ENCODE peak calls at places on chromosomes 12 and 14, in ten cellular contexts. M is occipital lobe; S is small intestine; Y is KG1; K is naive thymus-derived CD4-positive, alpha-beta T cell; R is T-helper 1 cell; Q is cardiac muscle cell; F is HFF-Myc; I is Right ventricle myocardium inferior; P is COR-L47. B is an unnamed sample.

GRCh38 chr12:21528953-21529352 is 2.9 kb downstream of the SPX start:
- DNase-seq in M (no peak), S (no peak), Y (no peak), K (no peak), R (no peak), Q (no peak), F (no peak), I (no peak), P (no peak), B (no peak)

GRCh38 chr14:103118019-103118662 is 5.1 kb upstream of the TNFAIP2 start:
- DNase-seq in M (no peak), S (no peak), Y (no peak), K (no peak), R (no peak), Q (no peak), F (no peak), I (peak; percentile 92), P (no peak), B (peak; percentile 61)

GRCh38 chr12:22477166-22477893 is 67.0 kb downstream of the C2CD5 start:
- DNase-seq in M (no peak), S (no peak), Y (no peak), K (no peak), R (no peak), Q (no peak), F (peak; percentile 5), I (no peak), P (no peak), B (peak; percentile 35)

GRCh38 chr12:130457215-130457614 is 119.5 kb downstream of the PIWIL1 start:
- DNase-seq in M (no peak), S (no peak), Y (no peak), K (no peak), R (no peak), Q (no peak), F (no peak), I (no peak), P (no peak), B (no peak)

GRCh38 chr12:42759622-42760273 is 170.2 kb upstream of the PRICKLE1 start:
- DNase-seq in M (no peak), S (no peak), Y (no peak), K (no peak), R (no peak), Q (no peak), F (no peak), I (peak; percentile 86), P (no peak), B (no peak)

GRCh38 chr14:30608533-30609006 is 13.5 kb upstream of the SCFD1 start:
- DNase-seq in M (no peak), S (peak; percentile 80), Y (no peak), K (no peak), R (no peak), Q (no peak), F (no peak), I (no peak), P (no peak), B (peak; percentile 39)

GRCh38 chr12:124753230-124753595 is 110.5 kb downstream of the SCARB1 start:
- DNase-seq in M (no peak), S (no peak), Y (no peak), K (no peak), R (no peak), Q (no peak), F (no peak), I (peak; percentile 46), P (no peak), B (no peak)

GRCh38 chr14:85233756-85234545 is 296.0 kb upstream of the FLRT2 start:
- DNase-seq in M (no peak), S (no peak), Y (no peak), K (no peak), R (no peak), Q (no peak), F (peak; percentile 69), I (no peak), P (no peak), B (peak; percentile 82)

GRCh38 chr12:75366629-75367028 is 24.3 kb upstream of the GLIPR1L2 start:
- DNase-seq in M (no peak), S (no peak), Y (no peak), K (no peak), R (no peak), Q (no peak), F (no peak), I (no peak), P (no peak), B (no peak)

GRCh38 chr12:31517994-31518393 is 72.9 kb downstream of the DENND5B start:
- DNase-seq in M (no peak), S (no peak), Y (no peak), K (no peak), R (no peak), Q (peak; percentile 7), F (no peak), I (no peak), P (no peak), B (no peak)

GRCh38 chr12:93982847-93983315 is 165.5 kb upstream of the PLXNC1 start:
- DNase-seq in M (peak; percentile 26), S (no peak), Y (no peak), K (peak; percentile 30), R (no peak), Q (no peak), F (peak; percentile 50), I (no peak), P (peak; percentile 91), B (peak; percentile 71)

GRCh38 chr12:115763982-115764621 is 513.4 kb downstream of the MED13L start:
- DNase-seq in M (no peak), S (no peak), Y (no peak), K (no peak), R (no peak), Q (no peak), F (peak; percentile 79), I (no peak), P (no peak), B (no peak)

GRCh38 chr12:22060261-22060660 is 14.2 kb downstream of the CMAS start:
- DNase-seq in M (no peak), S (no peak), Y (no peak), K (no peak), R (no peak), Q (no peak), F (no peak), I (no peak), P (no peak), B (no peak)

GRCh38 chr14:92447416-92448197 is 66.0 kb upstream of the RIN3 start:
- DNase-seq in M (no peak), S (no peak), Y (no peak), K (no peak), R (no peak), Q (no peak), F (no peak), I (no peak), P (no peak), B (no peak)

GRCh38 chr12:47088021-47088944 is 8.5 kb upstream of the AMIGO2 start:
- DNase-seq in M (no peak), S (peak; percentile 26), Y (no peak), K (no peak), R (no peak), Q (peak; percentile 15), F (no peak), I (no peak), P (peak; percentile 87), B (peak; percentile 90)

GRCh38 chr14:22296722-22297121 is 292.3 kb downstream of the DAD1 start:
- DNase-seq in M (no peak), S (no peak), Y (no peak), K (no peak), R (no peak), Q (no peak), F (peak; percentile 36), I (no peak), P (no peak), B (no peak)

GRCh38 chr12:6167327-6168280 is 32.6 kb upstream of the CD9 start:
- DNase-seq in M (no peak), S (peak; percentile 80), Y (peak; percentile 82), K (no peak), R (no peak), Q (no peak), F (peak; percentile 86), I (no peak), P (no peak), B (peak; percentile 100)

GRCh38 chr14:56678838-56679237 is 99.2 kb downstream of the TMEM260 start:
- DNase-seq in M (no peak), S (no peak), Y (no peak), K (no peak), R (no peak), Q (no peak), F (no peak), I (no peak), P (no peak), B (no peak)

GRCh38 chr12:132390287-132391076 is 61.1 kb upstream of the GALNT9 start:
- DNase-seq in M (no peak), S (no peak), Y (no peak), K (no peak), R (no peak), Q (no peak), F (no peak), I (peak; percentile 35), P (no peak), B (no peak)

GRCh38 chr12:123126294-123127144 is 24.4 kb downstream of the PITPNM2 start:
- DNase-seq in M (peak; percentile 19), S (no peak), Y (no peak), K (no peak), R (no peak), Q (no peak), F (peak; percentile 75), I (no peak), P (no peak), B (peak; percentile 87)

GRCh38 chr12:25759752-25760151 is 198.7 kb upstream of the RASSF8 start:
- DNase-seq in M (no peak), S (no peak), Y (no peak), K (no peak), R (no peak), Q (no peak), F (no peak), I (no peak), P (no peak), B (no peak)

GRCh38 chr12:3795096-3795799 is 42.3 kb upstream of the CRACR2A start:
- DNase-seq in M (no peak), S (no peak), Y (no peak), K (no peak), R (no peak), Q (no peak), F (no peak), I (no peak), P (peak; percentile 17), B (no peak)

GRCh38 chr14:29608861-29609260 is 318.8 kb downstream of the PRKD1 start:
- DNase-seq in M (no peak), S (no peak), Y (no peak), K (no peak), R (no peak), Q (no peak), F (no peak), I (no peak), P (no peak), B (no peak)

GRCh38 chr14:34450542-34450915 is 11.5 kb downstream of the SPTSSA start:
- DNase-seq in M (no peak), S (no peak), Y (no peak), K (no peak), R (no peak), Q (no peak), F (no peak), I (no peak), P (peak; percentile 90), B (no peak)

B was measured in lung microvascular endothelial cell.